ENCODE peak calls at places on chromosomes 3 and 15, in eight cellular contexts. J is epithelial cell of esophagus; B is pancreas; A is CD4-positive, alpha-beta memory T cell; I is dorsolateral prefrontal cortex; X is heart right ventricle; G is esophagus squamous epithelium; C is AG04450. U is an unnamed sample.

GRCh38 chr15:90013503-90013937 is 12.4 kb downstream of the ZNF710 start:
- DNase-seq in A (peak; percentile 77), X (no peak), B (peak; percentile 2), I (no peak), G (no peak), C (no peak), J (no peak), U (no peak)

GRCh38 chr15:101012326-101013040 is 93.3 kb downstream of the LRRK1 start:
- DNase-seq in I (no peak), G (no peak), A (no peak), X (no peak), C (no peak), J (no peak), B (no peak), U (no peak)

GRCh38 chr3:146326875-146327543 is 76.1 kb upstream of the PLSCR4 start:
- DNase-seq in B (peak; percentile 45), X (no peak), G (no peak), J (peak; percentile 55), A (no peak), I (no peak), C (peak; percentile 57), U (no peak)

GRCh38 chr3:115974940-115975339 is 351.6 kb downstream of the GAP43 start:
- DNase-seq in C (no peak), J (peak; percentile 24), B (no peak), X (no peak), G (no peak), A (no peak), I (no peak), U (no peak)

GRCh38 chr3:8301977-8302589 is 199.5 kb upstream of the LMCD1 start:
- DNase-seq in A (peak; percentile 35), I (no peak), J (peak; percentile 67), X (no peak), B (no peak), G (no peak), C (peak; percentile 20), U (no peak)

GRCh38 chr3:154062513-154062912 is 58.7 kb upstream of the ARHGEF26 start:
- DNase-seq in X (no peak), I (no peak), G (no peak), C (no peak), B (no peak), A (no peak), J (no peak), U (peak; percentile 33)

GRCh38 chr3:159731254-159731653 is 257.4 kb upstream of the IL12A start:
- DNase-seq in B (no peak), X (no peak), C (no peak), J (no peak), G (no peak), I (no peak), A (no peak), U (no peak)

GRCh38 chr3:45095916-45096526 is 50.2 kb downstream of the CDCP1 start:
- DNase-seq in C (no peak), J (no peak), X (peak; percentile 24), I (no peak), B (no peak), A (no peak), G (no peak), U (peak; percentile 44)

GRCh38 chr15:38460543-38460942 is 6.6 kb downstream of the FAM98B start:
- DNase-seq in B (no peak), X (no peak), A (no peak), J (no peak), G (no peak), C (no peak), I (no peak), U (no peak)

GRCh38 chr3:189563841-189564563 is 67.2 kb upstream of the TP63 start:
- DNase-seq in X (no peak), G (no peak), I (no peak), A (no peak), J (peak; percentile 99), C (peak; percentile 64), B (no peak), U (no peak)

GRCh38 chr3:119034256-119035013 is at the start of gene IGSF11:
- DNase-seq in J (peak; percentile 49), G (no peak), C (no peak), X (peak; percentile 66), I (peak; percentile 31), A (peak; percentile 63), B (peak; percentile 84), U (peak; percentile 85)

GRCh38 chr3:172520332-172520831 is 2.8 kb downstream of the TNFSF10 start:
- DNase-seq in I (no peak), B (no peak), X (no peak), J (peak; percentile 81), G (no peak), C (peak; percentile 63), A (no peak), U (no peak)

GRCh38 chr3:36060950-36061349 is 319.4 kb upstream of the STAC start:
- DNase-seq in J (peak; percentile 3), B (no peak), X (no peak), A (no peak), I (no peak), C (no peak), G (no peak), U (no peak)

GRCh38 chr3:123129052-123129451 is 62.2 kb downstream of the PDIA5 start:
- DNase-seq in G (no peak), B (no peak), X (no peak), J (no peak), A (no peak), I (no peak), C (no peak), U (no peak)
- H3K4me3 ChIP-seq in G (no peak overlapping the region), B (no peak overlapping the region), X (no peak overlapping the region), J (no peak overlapping the region), A (no peak overlapping the region), I (no peak overlapping the region), C (no peak overlapping the region), U (no peak overlapping the region)

GRCh38 chr15:81323559-81323943 is 390 bp downstream of the STARD5 start:
- DNase-seq in B (no peak), J (peak; percentile 24), A (no peak), I (no peak), X (no peak), G (no peak), C (no peak), U (no peak)
- H3K4me3 ChIP-seq in B (peak overlapping the region; percentile 47), J (peak overlapping the region; percentile 89), A (peak overlapping the region; percentile 87), I (peak overlapping the region; percentile 87), X (peak overlapping the region; percentile 72), G (peak overlapping the region; percentile 51), C (peak overlapping the region; percentile 95), U (peak overlapping the region; percentile 76)

GRCh38 chr3:48595526-48596121 is 495 bp upstream of the COL7A1 start:
- DNase-seq in C (peak; percentile 48), A (no peak), I (no peak), X (peak; percentile 62), B (peak; percentile 61), J (peak; percentile 96), G (no peak), U (peak; percentile 36)

GRCh38 chr3:48593337-48593736 is 1.8 kb downstream of the COL7A1 start:
- DNase-seq in J (no peak), I (no peak), B (no peak), X (no peak), A (no peak), C (no peak), G (no peak), U (no peak)

GRCh38 chr3:48595075-48595525 is at the start of gene COL7A1:
- DNase-seq in C (no peak), I (no peak), A (no peak), J (peak; percentile 77), B (no peak), G (no peak), X (peak; percentile 33), U (no peak)

GRCh38 chr3:48596157-48596556 is 1.0 kb upstream of the COL7A1 start:
- DNase-seq in B (no peak), G (no peak), C (no peak), I (no peak), J (no peak), A (no peak), X (no peak), U (no peak)

GRCh38 chr3:48594431-48595049 is 589 bp downstream of the COL7A1 start:
- DNase-seq in B (no peak), X (no peak), I (no peak), C (no peak), J (peak; percentile 37), G (no peak), A (no peak), U (no peak)
- H3K4me3 ChIP-seq in B (no peak overlapping the region), X (peak overlapping the region; percentile 22), I (peak overlapping the region; percentile 28), C (peak overlapping the region; percentile 65), J (peak overlapping the region; percentile 77), G (peak overlapping the region; percentile 40), A (no peak overlapping the region), U (no peak overlapping the region)

GRCh38 chr3:184377882-184378445 is at the start of gene THPO:
- DNase-seq in A (no peak), X (no peak), I (no peak), J (no peak), B (peak; percentile 76), C (no peak), G (no peak), U (no peak)
- H3K4me3 ChIP-seq in A (no peak within 1 kb of the TSS), X (peak within 1 kb of the TSS; percentile 13), I (no peak within 1 kb of the TSS), J (no peak within 1 kb of the TSS), B (no peak within 1 kb of the TSS), C (no peak within 1 kb of the TSS), G (no peak within 1 kb of the TSS), U (no peak within 1 kb of the TSS)

GRCh38 chr3:49725906-49726681 is 2.3 kb upstream of the GMPPB start:
- DNase-seq in G (no peak), B (peak; percentile 34), I (no peak), A (no peak), X (no peak), J (no peak), C (no peak), U (no peak)

GRCh38 chr3:49722896-49723295 is 855 bp downstream of the GMPPB start:
- DNase-seq in C (no peak), I (no peak), G (no peak), X (no peak), J (no peak), A (no peak), B (peak; percentile 44), U (no peak)

GRCh38 chr3:49723301-49723630 is 485 bp downstream of the GMPPB start:
- DNase-seq in A (peak; percentile 58), G (no peak), C (no peak), X (peak; percentile 48), I (peak; percentile 37), J (peak; percentile 74), B (peak; percentile 82), U (peak; percentile 39)

GRCh38 chr3:49723631-49724551 is at the start of gene GMPPB:
- DNase-seq in J (peak; percentile 98), A (peak; percentile 88), C (peak; percentile 89), G (peak; percentile 73), X (peak; percentile 98), B (peak; percentile 98), I (peak; percentile 97), U (peak; percentile 94)

DNA sequence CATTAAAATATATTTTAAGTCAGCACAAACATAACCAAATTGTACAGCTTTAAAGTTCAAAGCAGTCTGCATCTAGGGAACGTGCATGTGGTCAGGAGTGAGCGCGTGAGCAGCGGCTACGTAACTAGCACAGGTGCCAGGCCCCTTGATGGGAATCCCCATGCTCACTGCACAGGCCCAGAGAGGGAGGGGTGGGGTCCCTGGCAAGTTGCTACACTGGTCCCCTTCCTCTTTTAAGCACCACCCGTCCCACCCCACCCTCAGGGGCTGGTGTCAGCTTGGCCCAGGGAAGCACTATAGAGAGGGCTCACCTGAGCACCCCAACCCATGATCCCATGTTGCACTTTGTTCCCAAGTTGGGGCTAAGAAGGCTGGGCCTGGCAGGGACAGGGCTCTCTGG is 835 bp upstream of the GMPPB start:
- DNase-seq in I (no peak), B (peak; percentile 48), C (no peak), X (no peak), J (peak; percentile 23), A (peak; percentile 30), G (no peak), U (no peak)
- H3K4me3 ChIP-seq in I (peak overlapping the region; percentile 97), B (no peak overlapping the region), C (peak overlapping the region; percentile 65), X (peak overlapping the region; percentile 91), J (peak overlapping the region; percentile 99), A (no peak overlapping the region), G (peak overlapping the region; percentile 57), U (peak overlapping the region; percentile 60)

U was measured in BE2C.